ENCODE peak calls at places on chromosomes 11 and 22, in six cellular contexts. One of them, this sample, is unnamed.

GRCh38 chr22:29315286-29316195 is at the start of gene RASL10A:
- DNase-seq in IMR-90: no peak
- DNase-seq in foreskin fibroblast: no peak
- DNase-seq in WTC11: no peak
- DNase-seq in brain microvascular endothelial cell: no peak
- DNase-seq in AG09309: no peak
- DNase-seq in this sample: no peak

GRCh38 chr11:4511846-4512245 is 29.4 kb downstream of the OR52K1 start:
- DNase-seq in IMR-90: no peak
- DNase-seq in foreskin fibroblast: no peak
- DNase-seq in WTC11: no peak
- DNase-seq in brain microvascular endothelial cell: no peak
- DNase-seq in AG09309: no peak
- DNase-seq in this sample: no peak

GRCh38 chr22:42680648-42681047 is 31.5 kb upstream of the CYB5R3 start:
- DNase-seq in IMR-90: peak
- DNase-seq in foreskin fibroblast: peak
- DNase-seq in WTC11: no peak
- DNase-seq in brain microvascular endothelial cell: peak
- DNase-seq in AG09309: peak
- DNase-seq in this sample: peak

GRCh38 chr11:115580927-115581680 is 76.9 kb upstream of the CADM1 start:
- DNase-seq in IMR-90: no peak
- DNase-seq in foreskin fibroblast: no peak
- DNase-seq in WTC11: no peak
- DNase-seq in brain microvascular endothelial cell: no peak
- DNase-seq in AG09309: no peak
- DNase-seq in this sample: no peak

GRCh38 chr11:8671651-8672062 is 10.8 kb downstream of the TRIM66 start:
- DNase-seq in IMR-90: peak
- DNase-seq in foreskin fibroblast: no peak
- DNase-seq in WTC11: no peak
- DNase-seq in brain microvascular endothelial cell: peak
- DNase-seq in AG09309: no peak
- DNase-seq in this sample: peak

GRCh38 chr11:134433806-134434205 is 21.8 kb upstream of the B3GAT1 start:
- DNase-seq in IMR-90: no peak
- DNase-seq in foreskin fibroblast: no peak
- DNase-seq in WTC11: no peak
- DNase-seq in brain microvascular endothelial cell: no peak
- DNase-seq in AG09309: no peak
- DNase-seq in this sample: no peak

GRCh38 chr11:37320921-37321320 is 722.9 kb upstream of the RAG2 start:
- DNase-seq in IMR-90: no peak
- DNase-seq in foreskin fibroblast: no peak
- DNase-seq in WTC11: no peak
- DNase-seq in brain microvascular endothelial cell: no peak
- DNase-seq in AG09309: no peak
- DNase-seq in this sample: peak

GRCh38 chr11:31340903-31341572 is 28.5 kb downstream of the DCDC1 start:
- DNase-seq in IMR-90: peak
- DNase-seq in foreskin fibroblast: peak
- DNase-seq in WTC11: peak
- DNase-seq in brain microvascular endothelial cell: peak
- DNase-seq in AG09309: no peak
- DNase-seq in this sample: no peak

GRCh38 chr11:72112541-72113136 is at the start of gene ANAPC15:
- DNase-seq in IMR-90: peak
- DNase-seq in foreskin fibroblast: peak
- DNase-seq in WTC11: peak
- DNase-seq in brain microvascular endothelial cell: peak
- DNase-seq in AG09309: peak
- DNase-seq in this sample: peak

GRCh38 chr11:80182906-80183305 is 742.1 kb upstream of the TENM4 start:
- DNase-seq in IMR-90: no peak
- DNase-seq in foreskin fibroblast: no peak
- DNase-seq in WTC11: no peak
- DNase-seq in brain microvascular endothelial cell: no peak
- DNase-seq in AG09309: no peak
- DNase-seq in this sample: no peak

GRCh38 chr22:46213052-46213451 is 37.0 kb downstream of the CDPF1 start:
- DNase-seq in IMR-90: peak
- DNase-seq in foreskin fibroblast: no peak
- DNase-seq in WTC11: no peak
- DNase-seq in brain microvascular endothelial cell: no peak
- DNase-seq in AG09309: no peak
- DNase-seq in this sample: no peak

GRCh38 chr11:125441648-125442410 is 54.2 kb downstream of the FEZ1 start:
- DNase-seq in IMR-90: no peak
- DNase-seq in foreskin fibroblast: no peak
- DNase-seq in WTC11: peak
- DNase-seq in brain microvascular endothelial cell: no peak
- DNase-seq in AG09309: no peak
- DNase-seq in this sample: no peak

GRCh38 chr11:20000393-20001134 is 159.7 kb downstream of the DBX1 start:
- DNase-seq in IMR-90: no peak
- DNase-seq in foreskin fibroblast: no peak
- DNase-seq in WTC11: peak
- DNase-seq in brain microvascular endothelial cell: no peak
- DNase-seq in AG09309: no peak
- DNase-seq in this sample: no peak

GRCh38 chr11:3021125-3021524 is 29.0 kb upstream of the NAP1L4 start:
- DNase-seq in IMR-90: peak
- DNase-seq in foreskin fibroblast: no peak
- DNase-seq in WTC11: peak
- DNase-seq in brain microvascular endothelial cell: no peak
- DNase-seq in AG09309: no peak
- DNase-seq in this sample: peak

GRCh38 chr22:25127274-25127673 is 72.4 kb upstream of the CRYBB3 start:
- DNase-seq in IMR-90: no peak
- DNase-seq in foreskin fibroblast: no peak
- DNase-seq in WTC11: no peak
- DNase-seq in brain microvascular endothelial cell: no peak
- DNase-seq in AG09309: no peak
- DNase-seq in this sample: no peak

GRCh38 chr11:84775503-84775902 is 851.6 kb downstream of the DLG2 start:
- DNase-seq in IMR-90: no peak
- DNase-seq in foreskin fibroblast: no peak
- DNase-seq in WTC11: no peak
- DNase-seq in brain microvascular endothelial cell: no peak
- DNase-seq in AG09309: no peak
- DNase-seq in this sample: no peak

DNA sequence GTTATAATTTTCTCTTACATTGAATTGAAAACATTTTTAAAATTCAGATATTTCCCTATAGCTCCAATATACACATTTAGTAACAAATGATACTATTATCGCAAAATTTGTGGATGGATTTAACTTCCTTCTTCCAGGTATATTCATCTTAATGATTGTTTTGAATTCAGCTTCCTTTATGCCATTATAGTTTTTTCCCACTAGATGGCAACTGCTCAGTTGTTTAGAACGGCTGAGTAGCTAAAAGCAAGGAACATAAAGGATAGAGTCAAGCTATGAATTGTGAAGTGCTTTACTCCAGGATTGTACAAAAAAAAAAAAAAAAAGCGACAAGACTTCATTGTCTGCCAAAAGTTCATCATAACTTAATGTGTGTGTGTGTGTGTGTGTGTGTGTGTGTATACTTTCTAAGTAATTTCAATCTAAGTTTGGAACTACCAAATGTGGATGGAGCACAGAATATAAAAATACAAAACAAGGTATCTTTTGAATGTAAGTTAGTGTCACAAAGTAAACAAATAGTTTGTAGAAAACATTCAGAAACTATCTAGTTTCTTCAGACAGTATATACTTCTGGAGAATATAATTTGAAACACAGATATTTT is 846.4 kb downstream of the DLG2 start:
- DNase-seq in IMR-90: peak
- DNase-seq in foreskin fibroblast: no peak
- DNase-seq in WTC11: no peak
- DNase-seq in brain microvascular endothelial cell: peak
- DNase-seq in AG09309: no peak
- DNase-seq in this sample: peak
- TF ChIP-seq CTCF in IMR-90: peak
- TF ChIP-seq CTCF in foreskin fibroblast: peak
- TF ChIP-seq CTCF in WTC11: no peak
- TF ChIP-seq CTCF in brain microvascular endothelial cell: peak
- TF ChIP-seq CTCF in AG09309: peak
- TF ChIP-seq CTCF in this sample: peak

GRCh38 chr22:40651563-40652501 is 15.3 kb upstream of the MRTFA start:
- DNase-seq in IMR-90: peak
- DNase-seq in foreskin fibroblast: peak
- DNase-seq in WTC11: peak
- DNase-seq in brain microvascular endothelial cell: peak
- DNase-seq in AG09309: peak
- DNase-seq in this sample: peak

GRCh38 chr22:40654522-40655167 is 18.1 kb upstream of the MRTFA start:
- DNase-seq in IMR-90: peak
- DNase-seq in foreskin fibroblast: peak
- DNase-seq in WTC11: no peak
- DNase-seq in brain microvascular endothelial cell: peak
- DNase-seq in AG09309: peak
- DNase-seq in this sample: peak

GRCh38 chr22:40653361-40653760 is 16.8 kb upstream of the MRTFA start:
- DNase-seq in IMR-90: no peak
- DNase-seq in foreskin fibroblast: no peak
- DNase-seq in WTC11: no peak
- DNase-seq in brain microvascular endothelial cell: no peak
- DNase-seq in AG09309: no peak
- DNase-seq in this sample: no peak

GRCh38 chr22:40648386-40648785 is 11.9 kb upstream of the MRTFA start:
- DNase-seq in IMR-90: no peak
- DNase-seq in foreskin fibroblast: no peak
- DNase-seq in WTC11: no peak
- DNase-seq in brain microvascular endothelial cell: no peak
- DNase-seq in AG09309: no peak
- DNase-seq in this sample: no peak

DNA sequence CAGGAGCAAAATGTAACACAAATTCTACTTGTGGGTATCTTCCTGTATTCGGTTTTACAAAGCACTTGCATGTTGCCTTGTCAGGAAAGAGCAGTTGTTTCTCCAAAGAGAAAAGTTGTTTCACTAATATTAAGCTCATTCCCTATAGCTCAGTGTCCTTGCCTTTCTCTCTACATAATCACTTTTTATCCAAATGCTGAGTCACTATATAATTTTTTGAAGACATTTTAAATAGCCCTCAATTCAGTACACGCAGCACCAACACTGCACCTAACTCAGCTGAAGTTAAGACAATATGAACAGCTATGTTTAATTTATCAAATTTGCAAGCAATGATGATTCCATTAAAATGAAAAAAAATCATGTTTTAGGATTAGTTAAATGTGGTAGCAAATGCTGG is 14.5 kb upstream of the MRTFA start:
- DNase-seq in IMR-90: no peak
- DNase-seq in foreskin fibroblast: no peak
- DNase-seq in WTC11: no peak
- DNase-seq in brain microvascular endothelial cell: no peak
- DNase-seq in AG09309: no peak
- DNase-seq in this sample: no peak
- TF ChIP-seq CTCF in IMR-90: no peak
- TF ChIP-seq CTCF in foreskin fibroblast: no peak
- TF ChIP-seq CTCF in WTC11: no peak
- TF ChIP-seq CTCF in brain microvascular endothelial cell: no peak
- TF ChIP-seq CTCF in AG09309: no peak
- TF ChIP-seq CTCF in this sample: no peak

GRCh38 chr11:97269527-97269926 is 879.7 kb downstream of the JRKL start:
- DNase-seq in IMR-90: no peak
- DNase-seq in foreskin fibroblast: no peak
- DNase-seq in WTC11: no peak
- DNase-seq in brain microvascular endothelial cell: no peak
- DNase-seq in AG09309: no peak
- DNase-seq in this sample: peak
- TF ChIP-seq CTCF in IMR-90: no peak
- TF ChIP-seq CTCF in foreskin fibroblast: no peak
- TF ChIP-seq CTCF in WTC11: peak
- TF ChIP-seq CTCF in brain microvascular endothelial cell: peak
- TF ChIP-seq CTCF in AG09309: no peak
- TF ChIP-seq CTCF in this sample: no peak

DNA sequence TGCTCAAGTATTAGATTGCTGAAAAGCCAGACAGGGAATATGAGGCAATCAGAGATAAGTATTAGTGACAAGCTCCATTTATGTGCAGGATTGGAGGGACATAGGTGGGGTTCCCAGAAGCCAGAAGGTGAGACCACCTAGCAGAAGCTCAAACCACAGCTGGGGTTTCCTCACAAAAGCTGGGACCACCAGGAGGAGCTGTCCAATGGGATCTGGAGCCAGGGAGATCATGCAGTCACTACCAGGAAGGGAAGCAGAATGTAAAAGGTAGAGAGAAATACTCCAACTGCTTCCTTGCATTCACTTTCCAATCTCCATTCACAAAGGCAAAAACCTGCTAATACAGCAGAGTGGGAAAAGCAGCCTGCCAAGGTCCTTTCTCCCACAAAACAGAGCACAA is 5.2 kb upstream of the FSHB start:
- DNase-seq in IMR-90: no peak
- DNase-seq in foreskin fibroblast: no peak
- DNase-seq in WTC11: no peak
- DNase-seq in brain microvascular endothelial cell: no peak
- DNase-seq in AG09309: no peak
- DNase-seq in this sample: no peak
- TF ChIP-seq CTCF in IMR-90: no peak
- TF ChIP-seq CTCF in foreskin fibroblast: no peak
- TF ChIP-seq CTCF in WTC11: no peak
- TF ChIP-seq CTCF in brain microvascular endothelial cell: peak
- TF ChIP-seq CTCF in AG09309: no peak
- TF ChIP-seq CTCF in this sample: no peak

GRCh38 chr11:110428956-110429613 is 663 bp upstream of the FDX1 start:
- DNase-seq in IMR-90: no peak
- DNase-seq in foreskin fibroblast: no peak
- DNase-seq in WTC11: no peak
- DNase-seq in brain microvascular endothelial cell: no peak
- DNase-seq in AG09309: no peak
- DNase-seq in this sample: no peak

GRCh38 chr11:110429614-110430266 is at the start of gene FDX1:
- DNase-seq in IMR-90: peak
- DNase-seq in foreskin fibroblast: peak
- DNase-seq in WTC11: peak
- DNase-seq in brain microvascular endothelial cell: peak
- DNase-seq in AG09309: no peak
- DNase-seq in this sample: peak

GRCh38 chr11:110432713-110433392 is 3.1 kb downstream of the FDX1 start:
- DNase-seq in IMR-90: peak
- DNase-seq in foreskin fibroblast: no peak
- DNase-seq in WTC11: no peak
- DNase-seq in brain microvascular endothelial cell: no peak
- DNase-seq in AG09309: no peak
- DNase-seq in this sample: no peak

GRCh38 chr11:110431212-110432073 is 1.7 kb downstream of the FDX1 start:
- DNase-seq in IMR-90: peak
- DNase-seq in foreskin fibroblast: no peak
- DNase-seq in WTC11: no peak
- DNase-seq in brain microvascular endothelial cell: no peak
- DNase-seq in AG09309: no peak
- DNase-seq in this sample: no peak

GRCh38 chr11:110430267-110431211 is 791 bp downstream of the FDX1 start:
- DNase-seq in IMR-90: peak
- DNase-seq in foreskin fibroblast: no peak
- DNase-seq in WTC11: no peak
- DNase-seq in brain microvascular endothelial cell: no peak
- DNase-seq in AG09309: no peak
- DNase-seq in this sample: no peak
- TF ChIP-seq CTCF in IMR-90: no peak
- TF ChIP-seq CTCF in foreskin fibroblast: no peak
- TF ChIP-seq CTCF in WTC11: no peak
- TF ChIP-seq CTCF in brain microvascular endothelial cell: no peak
- TF ChIP-seq CTCF in AG09309: no peak
- TF ChIP-seq CTCF in this sample: peak